ENCODE peak calls at places on chromosome 11, in four cellular contexts. B is G401; P is mucosa of descending colon; L is activated T-helper 2 cell treated with anti-CD3 and anti-CD28 coated beads, Interferon-gamma antibody, Interleukin-2, Interleukin-4, amounts not matched to agents 10 μg/mL and 5 μg/mL and 100 μg/mL, durations not matched to agents 14 hours and 24 hours and 36 hours. J is an unnamed sample.

GRCh38 chr11:8257003-8257664 is 6.5 kb downstream of the LMO1 start:
- DNase-seq in P (no peak), L (no peak), B (no peak), J (no peak)

GRCh38 chr11:35121326-35121865 is 17.6 kb upstream of the CD44 start:
- DNase-seq in B (no peak), L (no peak), P (no peak), J (no peak)

GRCh38 chr11:45924036-45924915 is 1.8 kb downstream of the LARGE2 start:
- DNase-seq in P (peak; percentile 49), B (no peak), L (no peak), J (no peak)

GRCh38 chr11:103545551-103545950 is 436.3 kb downstream of the DYNC2H1 start:
- DNase-seq in L (no peak), P (no peak), B (no peak), J (no peak)

GRCh38 chr11:35235944-35236666 is 97.1 kb downstream of the CD44 start:
- DNase-seq in L (peak; percentile 62), P (peak; percentile 54), B (no peak), J (no peak)

GRCh38 chr11:112655386-112655785 is 305.8 kb upstream of the NCAM1 start:
- DNase-seq in P (peak; percentile 67), L (no peak), B (peak; percentile 29), J (peak; percentile 7)

GRCh38 chr11:101327908-101328307 is 198.3 kb upstream of the PGR start:
- DNase-seq in P (no peak), L (no peak), B (no peak), J (no peak)

GRCh38 chr11:70398834-70399680 is 728 bp downstream of the CTTN start:
- DNase-seq in B (no peak), L (no peak), P (no peak), J (peak; percentile 24)

GRCh38 chr11:36426226-36426848 is 83.7 kb downstream of the TRAF6 start:
- DNase-seq in B (no peak), P (no peak), L (no peak), J (no peak)

GRCh38 chr11:123061403-123062157 is at the start of gene HSPA8:
- DNase-seq in B (peak; percentile 75), L (peak; percentile 70), P (peak; percentile 89), J (peak; percentile 48)

GRCh38 chr11:94740083-94740974 is 27.8 kb upstream of the AMOTL1 start:
- DNase-seq in L (no peak), B (peak; percentile 69), P (no peak), J (peak; percentile 77)

GRCh38 chr11:124669193-124669592 is 4.3 kb downstream of the SIAE start:
- DNase-seq in B (peak; percentile 66), P (no peak), L (peak; percentile 24), J (peak; percentile 68)

GRCh38 chr11:62431171-62431895 is 12.5 kb downstream of the SCGB1A1 start:
- DNase-seq in P (no peak), B (no peak), L (no peak), J (no peak)

GRCh38 chr11:13260963-13261599 is 16.5 kb upstream of the BMAL1 start:
- DNase-seq in L (no peak), P (peak; percentile 51), B (no peak), J (no peak)

J was measured in cerebellum.